ENCODE peak calls at places on chromosome 19, in four cellular contexts. T is GM23338; K is CD8-positive, alpha-beta T cell; S is CD4-positive, alpha-beta T cell. X is an unnamed sample.
A peak's percentile ranks its signal among the peaks of the same experiment; 100 is the strongest.

GRCh38 chr19:38898788-38899446 is 501 bp downstream of the SIRT2 start:
- DNase-seq in T (peak; percentile 34), K (no peak), S (no peak), X (no peak)

GRCh38 chr19:22026687-22027086 is 15.9 kb upstream of the ZNF208 start:
- DNase-seq in T (no peak), K (no peak), S (no peak), X (no peak)

GRCh38 chr19:2168619-2169424 is 5.1 kb downstream of the DOT1L start:
- DNase-seq in T (no peak), K (peak; percentile 40), S (peak; percentile 39), X (no peak)

GRCh38 chr19:38707512-38708114 is 36.7 kb downstream of the CAPN12 start:
- DNase-seq in T (no peak), K (no peak), S (no peak), X (no peak)

GRCh38 chr19:1263198-1263597 is 5.9 kb upstream of the CIRBP start:
- DNase-seq in T (no peak), K (no peak), S (no peak), X (no peak)

GRCh38 chr19:18433735-18434398 is 4.1 kb downstream of the ISYNA1 start:
- DNase-seq in T (peak; percentile 85), K (no peak), S (no peak), X (no peak)

GRCh38 chr19:11496391-11497163 is 9.1 kb downstream of the ZNF653 start:
- DNase-seq in T (peak; percentile 89), K (peak; percentile 55), S (peak; percentile 53), X (peak; percentile 39)

GRCh38 chr19:10269333-10270179 is 1.4 kb upstream of the ICAM1 start:
- DNase-seq in T (peak; percentile 89), K (peak; percentile 82), S (peak; percentile 85), X (peak; percentile 74)

GRCh38 chr19:46489445-46490272 is 6.0 kb downstream of the PNMA8B start:
- DNase-seq in T (peak; percentile 71), K (no peak), S (no peak), X (no peak)

GRCh38 chr19:12783226-12783848 is 7.9 kb upstream of the JUNB start:
- DNase-seq in T (peak; percentile 64), K (no peak), S (no peak), X (no peak)

GRCh38 chr19:2608602-2608922 is 93.9 kb downstream of the GNG7 start:
- DNase-seq in T (no peak), K (no peak), S (no peak), X (no peak)

GRCh38 chr19:18428173-18428836 is 9.1 kb downstream of the SSBP4 start:
- DNase-seq in T (no peak), K (no peak), S (no peak), X (no peak)

DNA sequence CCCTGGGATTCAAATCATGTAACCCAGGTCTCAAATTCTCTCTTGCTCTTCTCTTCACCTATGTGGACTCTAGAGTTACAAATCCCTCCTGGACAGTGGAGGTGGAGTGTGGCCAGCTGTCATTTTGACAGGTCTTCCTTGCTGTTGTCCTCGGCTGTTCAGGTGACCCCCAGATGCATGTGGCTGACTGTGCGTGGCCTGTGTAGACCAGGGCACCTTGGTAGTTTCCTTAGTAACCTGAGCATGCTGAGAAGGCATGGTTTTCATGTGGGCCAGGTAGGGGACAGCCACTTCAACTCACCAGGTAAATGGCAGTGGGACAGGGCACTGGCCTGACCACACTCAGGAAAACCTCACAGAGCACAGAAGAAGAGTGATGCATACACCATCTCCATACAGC is 155.0 kb upstream of the TSHZ3 start:
- DNase-seq in T (no peak), K (no peak), S (no peak), X (no peak)
- TF ChIP-seq CTCF in T (no peak), K (no peak), S (no peak), X (no peak)

GRCh38 chr19:50759886-50760285 is 10.4 kb upstream of the GPR32 start:
- DNase-seq in T (peak; percentile 79), K (no peak), S (no peak), X (peak; percentile 25)
- TF ChIP-seq CTCF in T (no peak), K (no peak), S (no peak), X (no peak)

GRCh38 chr19:15123900-15124299 is 16.7 kb downstream of the SYDE1 start:
- DNase-seq in T (no peak), K (no peak), S (no peak), X (no peak)

GRCh38 chr19:15122331-15123030 is 15.3 kb downstream of the SYDE1 start:
- DNase-seq in T (no peak), K (no peak), S (no peak), X (no peak)

GRCh38 chr19:15124572-15125231 is 17.5 kb downstream of the SYDE1 start:
- DNase-seq in T (peak; percentile 87), K (no peak), S (peak; percentile 14), X (no peak)

GRCh38 chr19:15125232-15126067 is 18.2 kb downstream of the SYDE1 start:
- DNase-seq in T (peak; percentile 100), K (peak; percentile 95), S (peak; percentile 95), X (peak; percentile 97)

GRCh38 chr19:15123031-15123890 is 16.1 kb downstream of the SYDE1 start:
- DNase-seq in T (no peak), K (no peak), S (no peak), X (no peak)
- TF ChIP-seq CTCF in T (no peak), K (no peak), S (no peak), X (no peak)

DNA sequence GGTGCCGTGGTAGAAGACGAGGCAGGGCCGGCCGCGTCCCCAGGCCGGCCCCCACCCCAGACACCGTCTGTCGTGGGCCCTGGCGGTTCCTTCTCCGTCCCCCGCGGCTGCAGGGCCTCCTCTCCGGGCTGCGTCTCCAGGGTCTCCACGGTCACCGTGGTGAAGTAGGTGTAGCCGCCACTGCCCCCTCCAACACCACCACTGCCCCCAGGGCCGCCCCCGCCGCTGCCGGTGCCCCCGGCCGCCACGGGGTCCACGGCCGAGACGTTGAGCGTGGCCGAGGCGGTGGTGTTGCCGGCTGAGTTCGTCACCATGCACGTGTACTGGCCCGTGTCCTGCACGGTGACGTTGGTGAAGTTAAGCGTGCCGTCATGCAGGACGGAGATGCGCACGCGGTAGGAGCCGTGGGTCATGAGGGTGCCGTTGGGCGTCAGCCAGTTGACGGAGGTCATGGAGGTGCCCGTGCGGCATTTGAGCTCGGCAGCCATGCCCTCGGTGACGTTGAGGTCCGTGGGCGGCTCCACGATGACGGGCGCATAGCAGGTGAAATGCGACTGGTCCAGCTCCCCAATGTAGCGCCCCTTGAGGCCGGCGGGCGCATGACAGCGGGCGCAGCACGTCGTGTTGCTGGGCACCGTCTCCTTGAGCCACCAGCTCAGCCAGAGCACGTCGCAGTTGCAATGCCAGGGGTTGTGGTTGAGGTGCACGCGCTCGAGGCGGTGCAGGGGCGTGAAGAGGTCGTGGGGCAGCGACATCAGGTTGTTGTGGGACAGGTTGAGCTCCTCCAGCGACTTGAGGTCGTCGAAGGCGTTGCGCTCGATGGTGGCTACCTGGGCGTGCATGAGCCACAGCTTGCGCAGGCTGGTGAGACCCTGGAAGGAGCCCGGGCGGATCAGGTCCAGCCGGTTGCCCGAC is 4.6 kb upstream of the ASPDH start:
- DNase-seq in T (peak; percentile 74), K (no peak), S (no peak), X (no peak)
- TF ChIP-seq CTCF in T (peak; percentile 77), K (no peak), S (no peak), X (peak; percentile 42)

GRCh38 chr19:4436231-4436630 is 21.4 kb downstream of the UBXN6 start:
- DNase-seq in T (no peak), K (no peak), S (no peak), X (no peak)
- TF ChIP-seq CTCF in T (no peak), K (no peak), S (no peak), X (no peak)

GRCh38 chr19:50710094-50710493 is 9.5 kb downstream of the SHANK1 start:
- DNase-seq in T (no peak), K (no peak), S (no peak), X (no peak)
- TF ChIP-seq CTCF in T (peak; percentile 12), K (no peak), S (no peak), X (no peak)

GRCh38 chr19:50008532-50008931 is 16.6 kb downstream of the VRK3 start:
- DNase-seq in T (peak; percentile 90), K (no peak), S (no peak), X (no peak)
- TF ChIP-seq CTCF in T (peak; percentile 87), K (no peak), S (no peak), X (no peak)

X was measured in MM.1S.